ENCODE peak calls at places on chromosomes 16 and 17, in seven cellular contexts. R is lower lobe of right lung; E is cerebellum; M is EH; T is neural crest cell; I is HCT116; F is activated CD4-positive, alpha-beta memory T cell treated with anti-CD3 and anti-CD28 coated beads, Interleukin-2, amount 10 ng/mL, durations not matched to agents 7 days and 5 days. H is an unnamed sample.

GRCh38 chr17:27840688-27841087 is 40.4 kb upstream of the NOS2 start:
- DNase-seq in R (no peak), E (no peak), M (no peak), T (no peak), I (no peak), F (no peak), H (no peak)

GRCh38 chr17:79826210-79826680 is 13.0 kb downstream of the CBX4 start:
- DNase-seq in R (peak; percentile 64), E (no peak), M (no peak), T (no peak), I (no peak), F (no peak), H (no peak)

GRCh38 chr17:6927290-6927844 is 68.5 kb upstream of the ALOX12 start:
- DNase-seq in R (no peak), E (no peak), M (peak; percentile 72), T (no peak), I (no peak), F (no peak), H (peak; percentile 62)

GRCh38 chr17:32671891-32672290 is 185.1 kb downstream of the CDK5R1 start:
- DNase-seq in R (peak; percentile 53), E (no peak), M (no peak), T (no peak), I (no peak), F (no peak), H (no peak)

GRCh38 chr16:84574191-84574590 is 43.7 kb downstream of the COTL1 start:
- DNase-seq in R (no peak), E (no peak), M (no peak), T (no peak), I (no peak), F (no peak), H (no peak)

GRCh38 chr17:14019186-14019956 is 49.9 kb upstream of the COX10 start:
- DNase-seq in R (no peak), E (no peak), M (peak; percentile 62), T (no peak), I (no peak), F (peak; percentile 33), H (no peak)

GRCh38 chr16:700684-701584 is 4.7 kb downstream of the FBXL16 start:
- DNase-seq in R (no peak), E (no peak), M (peak; percentile 30), T (peak; percentile 67), I (no peak), F (peak; percentile 60), H (no peak)

GRCh38 chr16:58187657-58188430 is 10.1 kb downstream of the CSNK2A2 start:
- DNase-seq in R (no peak), E (no peak), M (no peak), T (no peak), I (no peak), F (no peak), H (no peak)

GRCh38 chr17:8160741-8161221 is 2.0 kb downstream of the VAMP2 start:
- DNase-seq in R (peak; percentile 27), E (no peak), M (no peak), T (no peak), I (no peak), F (no peak), H (no peak)

GRCh38 chr17:21201302-21201602 is 12.7 kb downstream of the TMEM11 start:
- DNase-seq in R (no peak), E (peak; percentile 48), M (peak; percentile 84), T (no peak), I (no peak), F (no peak), H (no peak)

GRCh38 chr16:74778646-74779045 is 4.0 kb upstream of the FA2H start:
- DNase-seq in R (no peak), E (peak; percentile 52), M (no peak), T (no peak), I (no peak), F (no peak), H (no peak)

GRCh38 chr16:15913046-15913698 is 24.8 kb upstream of the CEP20 start:
- DNase-seq in R (no peak), E (no peak), M (no peak), T (no peak), I (no peak), F (no peak), H (no peak)

GRCh38 chr16:72894291-72895151 is 153.4 kb downstream of the ZFHX3 start:
- DNase-seq in R (no peak), E (no peak), M (peak; percentile 62), T (no peak), I (no peak), F (no peak), H (no peak)

GRCh38 chr17:79864617-79865250 is 25.5 kb upstream of the CBX4 start:
- DNase-seq in R (peak; percentile 15), E (no peak), M (no peak), T (no peak), I (no peak), F (no peak), H (no peak)

GRCh38 chr16:89623511-89624232 is 10.2 kb downstream of the DPEP1 start:
- DNase-seq in R (no peak), E (no peak), M (peak; percentile 34), T (no peak), I (no peak), F (no peak), H (no peak)

GRCh38 chr17:37614391-37614790 is 5.2 kb upstream of the SYNRG start:
- DNase-seq in R (no peak), E (no peak), M (peak; percentile 77), T (no peak), I (no peak), F (no peak), H (peak; percentile 39)

GRCh38 chr16:75116081-75116910 is at the start of gene LDHD:
- DNase-seq in R (peak; percentile 93), E (peak; percentile 96), M (peak; percentile 75), T (no peak), I (peak; percentile 75), F (no peak), H (no peak)

GRCh38 chr17:31726980-31727427 is 132.0 kb downstream of the COPRS start:
- DNase-seq in R (no peak), E (no peak), M (peak; percentile 48), T (no peak), I (no peak), F (no peak), H (peak; percentile 17)